ENCODE peak calls at places on chromosome 9, in ten cellular contexts. Q is CD8-positive, alpha-beta T cell; L is OCI-LY7; N is MM.1S; V is BJ; G is PC-3; K is A549; A is epithelial cell of proximal tubule; P is neural progenitor cell; I is fibroblast of pulmonary artery. E is an unnamed sample.

GRCh38 chr9:79263666-79264460 is 307.9 kb upstream of the TLE4 start:
- DNase-seq in Q (no peak), L (no peak), N (no peak), V (no peak), G (peak; percentile 15), K (no peak), A (no peak), P (no peak), I (no peak), E (no peak)

GRCh38 chr9:114602620-114603019 is 8.5 kb upstream of the TMEM268 start:
- DNase-seq in Q (no peak), L (no peak), N (no peak), V (no peak), G (no peak), K (no peak), A (no peak), P (no peak), I (no peak), E (no peak)

GRCh38 chr9:99093492-99093791 is 11.5 kb upstream of the TGFBR1 start:
- DNase-seq in Q (no peak), L (no peak), N (no peak), V (no peak), G (no peak), K (no peak), A (no peak), P (no peak), I (no peak), E (no peak)

GRCh38 chr9:86079421-86080111 is 19.8 kb downstream of the GOLM1 start:
- DNase-seq in Q (no peak), L (no peak), N (no peak), V (no peak), G (peak; percentile 56), K (peak; percentile 47), A (peak; percentile 54), P (no peak), I (peak; percentile 36), E (no peak)

GRCh38 chr9:133199648-133200321 is 9.3 kb downstream of the OBP2B start:
- DNase-seq in Q (peak; percentile 41), L (no peak), N (no peak), V (no peak), G (no peak), K (no peak), A (no peak), P (no peak), I (no peak), E (no peak)

GRCh38 chr9:92762781-92763708 is 1.6 kb downstream of the BICD2 start:
- DNase-seq in Q (no peak), L (peak; percentile 51), N (peak; percentile 36), V (no peak), G (no peak), K (no peak), A (no peak), P (no peak), I (no peak), E (no peak)

GRCh38 chr9:124869986-124870560 is 8.1 kb downstream of the ARPC5L start:
- DNase-seq in Q (peak; percentile 87), L (peak; percentile 84), N (peak; percentile 75), V (no peak), G (peak; percentile 32), K (no peak), A (no peak), P (no peak), I (peak; percentile 48), E (peak; percentile 80)

GRCh38 chr9:98066235-98066634 is 9.7 kb downstream of the NANS start:
- DNase-seq in Q (no peak), L (no peak), N (no peak), V (no peak), G (no peak), K (no peak), A (no peak), P (no peak), I (no peak), E (no peak)

GRCh38 chr9:120868676-120869359 is 8.2 kb downstream of the PHF19 start:
- DNase-seq in Q (peak; percentile 97), L (peak; percentile 95), N (peak; percentile 98), V (peak; percentile 70), G (peak; percentile 92), K (peak; percentile 98), A (peak; percentile 57), P (peak; percentile 98), I (peak; percentile 92), E (peak; percentile 92)

GRCh38 chr9:120866651-120867050 is 10.3 kb downstream of the PHF19 start:
- DNase-seq in Q (no peak), L (no peak), N (no peak), V (no peak), G (no peak), K (no peak), A (no peak), P (no peak), I (no peak), E (no peak)

GRCh38 chr9:120869360-120869687 is 7.7 kb downstream of the PHF19 start:
- DNase-seq in Q (no peak), L (no peak), N (no peak), V (no peak), G (no peak), K (no peak), A (no peak), P (no peak), I (no peak), E (no peak)

GRCh38 chr9:120868339-120868675 is 8.7 kb downstream of the PHF19 start:
- DNase-seq in Q (no peak), L (no peak), N (no peak), V (peak; percentile 44), G (no peak), K (no peak), A (no peak), P (no peak), I (peak; percentile 76), E (no peak)

GRCh38 chr9:120867676-120868338 is 9.2 kb downstream of the PHF19 start:
- DNase-seq in Q (peak; percentile 42), L (no peak), N (no peak), V (no peak), G (no peak), K (no peak), A (no peak), P (no peak), I (no peak), E (no peak)
- H3K4me3 ChIP-seq in Q (no peak overlapping the region), L (peak overlapping the region; percentile 42), N (peak overlapping the region; percentile 45), V (peak overlapping the region; percentile 34), G (peak overlapping the region; percentile 52), K (peak overlapping the region; percentile 39), A (peak overlapping the region; percentile 48), P (peak overlapping the region; percentile 56), I (no peak overlapping the region), E (no peak overlapping the region)

DNA sequence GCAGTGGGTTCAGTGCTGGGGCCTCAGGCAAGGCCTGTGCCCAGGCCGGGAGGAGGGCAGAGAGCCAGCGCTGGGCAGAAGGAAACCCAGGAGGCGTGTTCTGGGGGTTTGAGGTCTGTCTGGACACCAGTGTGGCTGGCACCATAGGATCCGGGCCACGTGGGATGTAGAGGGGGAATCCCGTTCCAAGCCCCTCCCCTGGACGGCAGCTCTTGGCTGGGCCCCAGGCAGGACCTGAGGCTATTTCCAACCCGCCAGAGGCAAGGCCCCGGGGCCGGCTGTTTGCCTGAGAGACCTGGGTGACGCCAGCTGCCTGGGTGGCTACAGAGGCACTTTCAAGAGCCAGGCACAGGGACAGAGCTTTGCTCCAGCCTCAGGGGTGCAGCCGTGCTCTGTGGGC is 56.8 kb upstream of the EGFL7 start:
- DNase-seq in Q (no peak), L (no peak), N (no peak), V (no peak), G (no peak), K (no peak), A (no peak), P (no peak), I (no peak), E (no peak)
- TF ChIP-seq CTCF in Q (no peak), L (no peak), N (no peak), V (no peak), G (no peak), K (no peak), A (no peak), P (no peak), I (no peak), E (no peak)

GRCh38 chr9:17137576-17137975 is 2.7 kb downstream of the CNTLN start:
- DNase-seq in Q (no peak), L (no peak), N (no peak), V (no peak), G (no peak), K (no peak), A (no peak), P (no peak), I (peak; percentile 8), E (no peak)

GRCh38 chr9:17135578-17135904 is 701 bp downstream of the CNTLN start:
- DNase-seq in Q (no peak), L (no peak), N (peak; percentile 17), V (no peak), G (peak; percentile 14), K (no peak), A (no peak), P (no peak), I (no peak), E (no peak)

GRCh38 chr9:17131494-17131893 is 3.3 kb upstream of the CNTLN start:
- DNase-seq in Q (no peak), L (no peak), N (no peak), V (no peak), G (peak; percentile 19), K (no peak), A (no peak), P (no peak), I (no peak), E (no peak)

GRCh38 chr9:17134843-17135577 is at the start of gene CNTLN:
- DNase-seq in Q (peak; percentile 27), L (no peak), N (peak; percentile 62), V (peak; percentile 48), G (peak; percentile 88), K (peak; percentile 93), A (no peak), P (peak; percentile 89), I (peak; percentile 94), E (peak; percentile 13)

DNA sequence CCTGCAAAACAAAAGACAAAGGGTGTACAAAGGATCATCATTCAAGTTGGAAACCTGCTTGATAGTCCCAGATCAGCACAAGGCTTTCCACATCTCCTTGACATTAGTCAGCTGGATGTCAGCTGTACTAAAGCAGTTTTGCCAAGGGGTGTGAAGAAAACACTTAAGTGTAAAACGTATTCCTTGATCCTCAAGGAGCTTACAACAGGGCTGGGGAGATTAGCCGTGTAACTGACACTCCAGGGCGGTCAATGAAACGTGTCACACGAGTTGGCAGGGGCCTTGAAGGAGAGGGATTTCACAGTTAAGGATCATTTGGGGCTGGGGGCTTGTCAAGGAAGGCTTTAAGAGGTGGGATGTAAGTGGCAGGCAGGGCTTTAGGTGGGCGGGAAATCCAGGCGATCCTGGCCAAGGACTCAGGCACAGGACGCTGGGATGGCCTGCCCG is 421 bp upstream of the CNTLN start:
- DNase-seq in Q (no peak), L (no peak), N (no peak), V (no peak), G (peak; percentile 14), K (no peak), A (no peak), P (no peak), I (peak; percentile 59), E (no peak)
- H3K4me3 ChIP-seq in Q (no peak overlapping the region), L (no peak overlapping the region), N (peak overlapping the region; percentile 82), V (peak overlapping the region; percentile 85), G (peak overlapping the region; percentile 100), K (peak overlapping the region; percentile 95), A (peak overlapping the region; percentile 93), P (peak overlapping the region; percentile 58), I (peak overlapping the region; percentile 88), E (peak overlapping the region; percentile 65)

DNA sequence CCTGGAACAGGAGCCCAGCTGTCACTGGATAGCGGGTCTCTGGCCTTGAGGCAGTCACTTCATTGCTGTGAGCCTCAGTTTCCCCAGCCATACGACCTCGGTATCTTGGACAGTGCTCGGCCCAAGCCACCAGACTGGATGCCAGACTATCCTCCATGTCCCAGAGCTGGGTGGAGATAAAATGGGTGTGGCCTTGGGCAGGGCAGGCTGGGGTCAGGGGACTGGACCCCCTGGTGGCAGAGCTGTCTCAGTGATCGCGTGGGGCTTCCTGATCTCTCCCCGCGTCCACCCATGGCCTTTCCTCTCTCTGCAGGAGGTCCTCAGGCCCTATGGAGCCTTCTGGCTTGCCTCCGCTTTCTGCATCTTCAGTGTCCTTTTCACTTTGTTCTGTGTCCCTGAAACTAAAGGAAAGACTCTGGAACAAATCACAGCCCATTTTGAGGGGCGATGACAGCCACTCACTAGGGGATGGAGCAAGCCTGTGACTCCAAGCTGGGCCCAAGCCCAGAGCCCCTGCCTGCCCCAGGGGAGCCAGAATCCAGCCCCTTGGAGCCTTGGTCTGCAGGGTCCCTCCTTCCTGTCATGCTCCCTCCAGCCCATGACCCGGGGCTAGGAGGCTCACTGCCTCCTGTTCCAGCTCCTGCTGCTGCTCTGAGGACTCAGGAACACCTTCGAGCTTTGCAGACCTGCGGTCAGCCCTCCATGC is 10.0 kb downstream of the SLC2A8 start:
- DNase-seq in Q (no peak), L (no peak), N (no peak), V (no peak), G (no peak), K (no peak), A (no peak), P (no peak), I (no peak), E (no peak)
- TF ChIP-seq CTCF in Q (no peak), L (no peak), N (no peak), V (no peak), G (no peak), K (no peak), A (no peak), P (no peak), I (no peak), E (no peak)